ENCODE peak calls at places on chromosomes 3 and 15, in five cellular contexts. Y is neuronal stem cell; B is colonic mucosa; T is CD4-positive, alpha-beta memory T cell; Q is Peyer's patch. W is an unnamed sample. For H3K27me3 and H3K4me1, the result is how much of the 10 kb centered on the place peaks cover.

GRCh38 chr3:171374661-171375285 is 85.4 kb downstream of the TNIK start:
- DNase-seq in B (no peak), T (no peak), Q (no peak), Y (no peak), W (no peak)

GRCh38 chr15:60426870-60427528 is 29.2 kb upstream of the ANXA2 start:
- DNase-seq in Q (no peak), T (no peak), Y (no peak), B (no peak), W (no peak)

GRCh38 chr3:119401069-119401468 is 62.3 kb downstream of the TMEM39A start:
- DNase-seq in Q (no peak), T (no peak), B (no peak), Y (no peak), W (no peak)

GRCh38 chr3:142165194-142165593 is 15.8 kb upstream of the TFDP2 start:
- DNase-seq in T (no peak), Q (no peak), Y (no peak), B (no peak), W (no peak)

GRCh38 chr3:150227839-150228238 is 180.3 kb upstream of the TSC22D2 start:
- DNase-seq in B (peak), Y (peak), Q (peak), T (no peak), W (no peak)

GRCh38 chr15:48334260-48334659 is 3.0 kb downstream of the DUT start:
- DNase-seq in Q (no peak), Y (no peak), T (no peak), B (no peak), W (no peak)

GRCh38 chr3:28915711-28916481 is 365.0 kb upstream of the RBMS3 start:
- DNase-seq in B (peak), Y (peak), Q (no peak), T (no peak), W (no peak)

GRCh38 chr3:142501004-142501926 is 53.4 kb upstream of the XRN1 start:
- DNase-seq in Q (no peak), T (no peak), Y (no peak), B (no peak), W (no peak)

GRCh38 chr15:52636459-52636858 is 42.7 kb downstream of the ATOSA start:
- DNase-seq in T (no peak), Q (no peak), Y (no peak), B (no peak), W (no peak)

GRCh38 chr15:85616549-85616948 is 178.2 kb downstream of the KLHL25 start:
- DNase-seq in B (no peak), T (no peak), Q (no peak), Y (no peak), W (no peak)

GRCh38 chr15:78072080-78072892 is 5.2 kb downstream of the TBC1D2B start:
- DNase-seq in T (peak), B (peak), Y (no peak), Q (no peak), W (no peak)

GRCh38 chr3:125349055-125349454 is 26.1 kb downstream of the ZNF148 start:
- DNase-seq in Q (no peak), T (no peak), B (no peak), Y (no peak), W (no peak)

GRCh38 chr3:36591959-36592358 is 172.4 kb downstream of the DCLK3 start:
- DNase-seq in Y (no peak), T (no peak), Q (no peak), B (no peak), W (no peak)

GRCh38 chr15:51866751-51867150 is 37.3 kb downstream of the TMOD3 start:
- DNase-seq in T (no peak), B (no peak), Y (no peak), Q (no peak), W (no peak)

DNA sequence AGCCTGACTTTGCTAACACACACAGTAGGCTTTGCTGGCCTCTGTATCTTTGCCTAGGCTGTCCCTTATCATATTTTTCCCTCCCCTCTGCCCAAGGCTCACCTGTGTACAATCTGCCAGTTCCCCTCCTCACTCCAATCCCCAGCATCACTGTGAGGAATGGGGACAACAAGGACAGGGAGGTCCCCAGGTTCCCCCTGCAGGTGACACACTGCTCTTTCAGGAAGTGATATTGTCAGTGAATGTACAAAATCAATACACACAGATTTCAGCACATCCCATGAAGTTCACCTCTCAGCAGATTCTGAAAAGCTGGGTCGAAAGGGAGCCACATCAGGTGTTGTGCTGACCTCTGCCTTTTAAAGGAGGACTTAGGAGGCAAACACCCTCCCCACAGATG is 177.5 kb downstream of the RAB11A start:
- DNase-seq in B (no peak), Q (no peak), Y (no peak), T (no peak), W (no peak)
- H3K27me3 ChIP-seq in B (under half), Q (under half), Y (under half), T (under half), W (under half)

DNA sequence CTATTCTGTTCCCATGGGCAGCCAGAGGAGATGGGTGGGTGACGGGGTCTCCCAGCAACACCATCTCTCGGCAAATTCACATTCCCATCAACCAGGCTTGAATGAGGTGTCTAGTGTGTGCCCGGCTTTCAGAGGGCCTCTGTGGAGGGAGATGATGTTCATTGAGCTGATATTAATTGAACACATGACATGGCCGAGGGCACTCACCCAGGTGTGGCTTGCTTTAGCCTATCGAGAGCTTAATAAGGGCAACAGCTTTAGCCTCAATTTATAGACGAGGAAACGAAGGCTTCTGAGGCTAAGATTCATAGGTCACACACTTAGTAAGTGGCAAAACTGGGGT is 287.9 kb downstream of the UACA start:
- DNase-seq in Q (no peak), Y (no peak), T (no peak), B (no peak), W (no peak)
- H3K4me1 ChIP-seq in Q (under half), Y (under half), T (under half), B (under half), W (under half)

GRCh38 chr15:73839699-73840098 is 33.7 kb upstream of the TBC1D21 start:
- DNase-seq in Y (no peak), B (no peak), Q (no peak), T (no peak), W (no peak)
- H3K27me3 ChIP-seq in Y (under half), B (under half), Q (under half), T (under half), W (under half)

DNA sequence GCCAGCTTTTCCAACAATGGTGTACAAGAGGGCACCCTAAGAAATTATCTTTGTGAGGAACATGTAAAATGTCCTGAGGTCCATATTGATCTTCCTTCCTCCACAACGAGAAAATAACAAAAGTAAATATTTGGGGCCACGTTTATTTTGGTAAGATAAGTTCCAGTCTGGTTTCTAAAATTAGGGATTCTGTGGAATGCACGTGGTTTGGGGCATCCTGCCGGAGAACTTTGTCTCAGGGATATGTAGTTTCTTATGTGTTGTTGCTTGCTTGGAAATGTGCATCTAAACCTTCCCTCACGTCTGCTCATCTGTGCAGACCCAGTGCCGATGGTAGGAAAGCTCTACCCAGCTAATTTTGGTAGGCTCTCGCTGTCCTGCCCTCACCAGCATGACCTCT is 62.8 kb downstream of the CTDSPL start:
- DNase-seq in Q (no peak), T (no peak), B (no peak), Y (no peak), W (no peak)
- H3K4me1 ChIP-seq in Q (under half), T (under half), B (under half), Y (under half), W (under half)

GRCh38 chr3:184508938-184509337 is 52.6 kb upstream of the EPHB3 start:
- DNase-seq in Y (no peak), T (no peak), Q (no peak), B (no peak), W (no peak)
- H3K27me3 ChIP-seq in Y (under half), T (under half), Q (under half), B (under half), W (under half)

DNA sequence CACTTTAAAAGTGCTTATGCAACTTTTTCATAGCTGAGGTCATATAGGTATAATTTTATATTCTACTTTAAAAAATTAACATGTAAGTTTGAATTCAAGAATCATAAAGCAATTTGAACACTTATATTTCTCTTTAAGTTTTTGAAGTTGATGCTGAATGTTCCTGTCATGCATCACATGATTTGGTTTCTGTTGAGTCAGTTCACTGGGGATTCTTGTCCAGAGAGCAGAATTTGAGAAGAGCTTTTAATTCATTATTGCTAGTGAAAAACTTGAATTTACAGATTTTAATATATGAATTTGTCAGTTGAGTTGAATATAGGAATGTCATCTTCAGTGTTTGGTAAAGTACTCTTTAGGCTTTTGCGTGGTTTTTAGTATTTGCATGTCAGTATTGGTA is 7.9 kb downstream of the SLC25A26 start:
- DNase-seq in T (no peak), B (no peak), Y (no peak), Q (no peak), W (no peak)
- H3K4me1 ChIP-seq in T (under half), B (under half), Y (under half), Q (under half), W (under half)

GRCh38 chr15:100880139-100880896 is 687 bp downstream of the ALDH1A3 start:
- DNase-seq in T (no peak), Y (no peak), B (no peak), Q (no peak), W (no peak)
- H3K27me3 ChIP-seq in T (under half), Y (under half), B (under half), Q (under half), W (under half)

GRCh38 chr3:73540969-73541740 is 83.6 kb downstream of the PDZRN3 start:
- DNase-seq in Q (no peak), B (no peak), Y (no peak), T (no peak), W (no peak)
- H3K4me1 ChIP-seq in Q (under half), B (under half), Y (under half), T (under half), W (under half)